ENCODE peak calls at places on chromosomes 16 and 17, in ten cellular contexts. G, H, R, C, J, Y, K, T, N and A are unnamed samples.

GRCh38 chr17:73769480-73769879 is 125.2 kb upstream of the SDK2 start:
- DNase-seq in G (no peak), H (no peak), R (no peak), C (no peak), J (no peak), Y (no peak), K (no peak), T (no peak), N (no peak), A (no peak)

GRCh38 chr17:58109197-58109596 is 26.0 kb downstream of the DYNLL2 start:
- DNase-seq in G (no peak), H (peak; percentile 6), R (no peak), C (no peak), J (no peak), Y (no peak), K (peak; percentile 6), T (no peak), N (no peak), A (no peak)

GRCh38 chr17:48577330-48577945 is 712 bp downstream of the HOXB4 start:
- DNase-seq in G (no peak), H (no peak), R (peak; percentile 37), C (no peak), J (no peak), Y (no peak), K (no peak), T (no peak), N (no peak), A (no peak)

GRCh38 chr16:47983999-47984580 is 171.7 kb downstream of the ABCC12 start:
- DNase-seq in G (no peak), H (no peak), R (no peak), C (no peak), J (no peak), Y (no peak), K (no peak), T (no peak), N (no peak), A (no peak)

GRCh38 chr17:82020874-82021727 is 1.6 kb downstream of the CENPX start:
- DNase-seq in G (peak; percentile 54), H (peak; percentile 82), R (peak; percentile 78), C (no peak), J (peak; percentile 79), Y (peak; percentile 64), K (peak; percentile 82), T (peak; percentile 67), N (no peak), A (peak; percentile 47)

GRCh38 chr16:22217890-22218730 is 12.0 kb downstream of the EEF2K start:
- DNase-seq in G (no peak), H (no peak), R (no peak), C (no peak), J (no peak), Y (peak; percentile 44), K (peak; percentile 25), T (peak; percentile 55), N (no peak), A (no peak)

GRCh38 chr16:57540906-57541753 is 1.3 kb upstream of the ADGRG5 start:
- DNase-seq in G (no peak), H (no peak), R (no peak), C (no peak), J (no peak), Y (no peak), K (peak; percentile 48), T (peak; percentile 11), N (peak; percentile 64), A (no peak)

GRCh38 chr17:32525116-32525515 is 38.3 kb downstream of the CDK5R1 start:
- DNase-seq in G (no peak), H (peak; percentile 52), R (peak; percentile 62), C (peak; percentile 68), J (no peak), Y (peak; percentile 43), K (no peak), T (no peak), N (no peak), A (no peak)

GRCh38 chr17:73591278-73592078 is 52.8 kb downstream of the SDK2 start:
- DNase-seq in G (peak; percentile 74), H (no peak), R (no peak), C (no peak), J (no peak), Y (no peak), K (no peak), T (no peak), N (no peak), A (peak; percentile 96)

GRCh38 chr16:11391576-11391975 is 46.3 kb downstream of the RMI2 start:
- DNase-seq in G (no peak), H (no peak), R (no peak), C (no peak), J (peak; percentile 86), Y (no peak), K (peak; percentile 96), T (no peak), N (no peak), A (no peak)

GRCh38 chr17:75313941-75314550 is 24.8 kb upstream of the SLC25A19 start:
- DNase-seq in G (no peak), H (no peak), R (no peak), C (no peak), J (no peak), Y (no peak), K (no peak), T (peak; percentile 92), N (no peak), A (no peak)

GRCh38 chr16:2159052-2159838 is 3.7 kb downstream of the TRAF7 start:
- DNase-seq in G (no peak), H (peak; percentile 80), R (peak; percentile 90), C (no peak), J (no peak), Y (peak; percentile 33), K (no peak), T (no peak), N (no peak), A (no peak)

GRCh38 chr17:78573955-78574354 is 3.2 kb downstream of the DNAH17 start:
- DNase-seq in G (no peak), H (no peak), R (no peak), C (no peak), J (no peak), Y (no peak), K (no peak), T (no peak), N (no peak), A (peak; percentile 24)

DNA sequence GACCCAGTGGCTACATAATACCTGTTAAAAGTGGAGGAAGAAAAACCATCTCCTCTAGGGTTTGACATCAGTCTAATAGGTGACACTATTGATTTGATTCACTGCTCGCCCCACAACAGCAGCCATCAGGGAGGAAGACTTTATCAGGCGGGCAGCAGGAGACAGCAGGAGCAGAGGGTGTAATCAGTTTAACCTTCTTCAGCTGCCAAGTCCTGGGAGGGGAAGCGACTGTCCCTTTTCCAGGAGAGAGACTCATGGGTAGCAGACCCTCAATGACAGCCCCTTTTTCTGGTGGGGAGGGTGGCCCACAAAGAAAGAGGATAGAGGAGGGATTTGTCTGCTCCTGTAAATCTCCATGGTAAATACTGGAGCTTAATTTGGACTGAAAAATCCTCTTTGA is 291.8 kb downstream of the HAPSTR1 start:
- DNase-seq in G (no peak), H (no peak), R (no peak), C (no peak), J (no peak), Y (no peak), K (no peak), T (no peak), N (no peak), A (no peak)
- H3K4me3 ChIP-seq in G (no peak overlapping the region), H (no peak overlapping the region), R (no peak overlapping the region), C (no peak overlapping the region), J (no peak overlapping the region), Y (no peak overlapping the region), K (no peak overlapping the region), T (no peak overlapping the region), N (no peak overlapping the region), A (no peak overlapping the region)

GRCh38 chr16:55571-56136 is 2.0 kb downstream of the SNRNP25 start:
- DNase-seq in G (no peak), H (no peak), R (no peak), C (no peak), J (no peak), Y (no peak), K (no peak), T (no peak), N (no peak), A (no peak)
- H3K4me3 ChIP-seq in G (no peak overlapping the region), H (no peak overlapping the region), R (no peak overlapping the region), C (no peak overlapping the region), J (no peak overlapping the region), Y (no peak overlapping the region), K (no peak overlapping the region), T (no peak overlapping the region), N (no peak overlapping the region), A (no peak overlapping the region)

GRCh38 chr16:3879887-3880564 is 487 bp downstream of the CREBBP start:
- DNase-seq in G (peak; percentile 68), H (peak; percentile 71), R (peak; percentile 60), C (no peak), J (peak; percentile 90), Y (peak; percentile 54), K (peak; percentile 79), T (peak; percentile 74), N (peak; percentile 76), A (no peak)
- H3K4me3 ChIP-seq in G (no peak overlapping the region), H (peak overlapping the region; percentile 93), R (peak overlapping the region; percentile 70), C (peak overlapping the region; percentile 93), J (peak overlapping the region; percentile 67), Y (peak overlapping the region; percentile 63), K (peak overlapping the region; percentile 21), T (peak overlapping the region; percentile 75), N (peak overlapping the region; percentile 63), A (peak overlapping the region; percentile 62)

GRCh38 chr17:34579017-34579946 is at the start of gene TMEM132E:
- DNase-seq in G (no peak), H (peak; percentile 45), R (peak; percentile 10), C (no peak), J (peak; percentile 73), Y (peak; percentile 56), K (peak; percentile 69), T (no peak), N (no peak), A (no peak)

GRCh38 chr17:34580685-34581445 is 1.5 kb downstream of the TMEM132E start:
- DNase-seq in G (no peak), H (no peak), R (no peak), C (no peak), J (peak; percentile 61), Y (peak; percentile 25), K (no peak), T (no peak), N (no peak), A (no peak)

GRCh38 chr17:34581446-34582184 is 2.2 kb downstream of the TMEM132E start:
- DNase-seq in G (no peak), H (no peak), R (no peak), C (no peak), J (peak; percentile 59), Y (peak; percentile 20), K (no peak), T (no peak), N (no peak), A (no peak)

GRCh38 chr17:34578656-34579016 is 746 bp upstream of the TMEM132E start:
- DNase-seq in G (no peak), H (no peak), R (no peak), C (no peak), J (no peak), Y (no peak), K (no peak), T (no peak), N (no peak), A (no peak)

DNA sequence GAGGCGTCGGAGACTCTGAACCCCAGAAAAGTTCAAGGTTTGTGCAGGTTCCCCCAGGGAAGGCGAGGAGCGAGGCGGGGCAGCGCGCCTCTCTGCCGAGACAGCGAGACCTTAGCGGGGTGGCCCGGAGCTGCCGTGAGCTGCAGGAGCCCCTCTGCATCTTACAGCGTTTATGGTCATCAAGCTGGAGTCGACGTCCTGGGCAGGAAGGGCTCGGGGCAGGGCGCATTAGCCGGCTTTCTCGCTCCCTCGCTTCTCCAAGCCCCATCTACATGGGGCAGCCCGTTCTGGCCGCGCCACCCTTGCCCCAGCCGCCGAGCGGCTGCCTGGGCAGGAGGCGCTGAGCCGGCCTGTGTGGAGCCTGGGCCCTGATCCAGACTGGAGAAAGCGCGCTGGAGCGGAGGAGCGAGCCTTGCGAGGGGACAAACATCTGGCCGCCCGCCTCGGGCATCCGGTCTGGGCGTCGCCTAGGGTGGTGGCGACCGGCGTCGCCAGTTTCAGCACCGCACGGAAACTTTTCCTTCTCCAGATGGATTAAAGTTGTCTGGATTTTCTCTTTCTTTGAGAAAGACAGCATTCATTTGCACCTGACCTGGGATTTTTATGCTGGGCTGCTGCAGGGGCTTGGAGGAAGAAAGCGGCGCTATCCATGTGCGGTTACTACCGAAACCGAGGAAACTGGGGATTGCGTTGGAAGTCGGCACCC is 750 bp downstream of the TMEM132E start:
- DNase-seq in G (no peak), H (peak; percentile 11), R (peak; percentile 3), C (no peak), J (peak; percentile 73), Y (peak; percentile 56), K (peak; percentile 50), T (no peak), N (no peak), A (no peak)
- H3K4me3 ChIP-seq in G (peak overlapping the region; percentile 19), H (peak overlapping the region; percentile 44), R (no peak overlapping the region), C (no peak overlapping the region), J (peak overlapping the region; percentile 21), Y (no peak overlapping the region), K (peak overlapping the region; percentile 18), T (no peak overlapping the region), N (peak overlapping the region; percentile 57), A (peak overlapping the region; percentile 43)